ENCODE peak calls at places on chromosome 16, in four cellular contexts. K, B, W and S are unnamed samples.

GRCh38 chr16:74201561-74201960 is 95.1 kb upstream of the PSMD7 start:
- DNase-seq in K (no peak), B (no peak), W (no peak), S (no peak)

GRCh38 chr16:19994771-19995170 is 78.9 kb downstream of the GPR139 start:
- DNase-seq in K (no peak), B (no peak), W (no peak), S (no peak)

GRCh38 chr16:27407158-27407557 is 5.2 kb downstream of the IL21R start:
- DNase-seq in K (no peak), B (no peak), W (no peak), S (no peak)

GRCh38 chr16:48961546-48961945 is 320.1 kb downstream of the CBLN1 start:
- DNase-seq in K (no peak), B (no peak), W (no peak), S (no peak)

GRCh38 chr16:4028144-4028543 is 88.1 kb downstream of the ADCY9 start:
- DNase-seq in K (no peak), B (no peak), W (no peak), S (no peak)

GRCh38 chr16:56780646-56781045 is 50.7 kb downstream of the NUP93 start:
- DNase-seq in K (no peak), B (no peak), W (no peak), S (no peak)

GRCh38 chr16:47247691-47248090 is 103.9 kb upstream of the NETO2 start:
- DNase-seq in K (no peak), B (no peak), W (no peak), S (no peak)

GRCh38 chr16:67594256-67594915 is 32.1 kb downstream of the CTCF start:
- DNase-seq in K (no peak), B (no peak), W (no peak), S (no peak)

GRCh38 chr16:85986931-85987749 is 88.2 kb downstream of the IRF8 start:
- DNase-seq in K (no peak), B (peak), W (no peak), S (no peak)

GRCh38 chr16:62829615-62830014 is 793.4 kb upstream of the CDH8 start:
- DNase-seq in K (no peak), B (no peak), W (no peak), S (no peak)

GRCh38 chr16:96935-97381 is 18.9 kb downstream of the MPG start:
- DNase-seq in K (peak), B (peak), W (peak), S (peak)

GRCh38 chr16:3716831-3717234 is 491 bp downstream of the TRAP1 start:
- DNase-seq in K (peak), B (no peak), W (no peak), S (no peak)

GRCh38 chr16:28062261-28063046 is 1.1 kb downstream of the GSG1L start:
- DNase-seq in K (no peak), B (no peak), W (no peak), S (no peak)

GRCh38 chr16:51376080-51376479 is 225.0 kb upstream of the SALL1 start:
- DNase-seq in K (peak), B (no peak), W (no peak), S (no peak)

GRCh38 chr16:64589836-64590235 is 532.0 kb downstream of the CDH11 start:
- DNase-seq in K (no peak), B (no peak), W (no peak), S (peak)

GRCh38 chr16:47873434-47873833 is 282.4 kb downstream of the ABCC12 start:
- DNase-seq in K (no peak), B (peak), W (peak), S (no peak)

GRCh38 chr16:69542974-69543373 is 22.8 kb upstream of the NFAT5 start:
- DNase-seq in K (no peak), B (no peak), W (no peak), S (peak)

GRCh38 chr16:81315271-81316175 is 761 bp downstream of the GAN start:
- DNase-seq in K (peak), B (peak), W (peak), S (peak)

GRCh38 chr16:50282955-50283631 is 16.7 kb downstream of the ADCY7 start:
- DNase-seq in K (no peak), B (peak), W (no peak), S (no peak)

GRCh38 chr16:12242516-12242915 is 266.0 kb downstream of the SNX29 start:
- DNase-seq in K (no peak), B (no peak), W (no peak), S (no peak)
- H3K4me2 ChIP-seq in K (no peak), B (no peak), W (no peak), S (no peak)

DNA sequence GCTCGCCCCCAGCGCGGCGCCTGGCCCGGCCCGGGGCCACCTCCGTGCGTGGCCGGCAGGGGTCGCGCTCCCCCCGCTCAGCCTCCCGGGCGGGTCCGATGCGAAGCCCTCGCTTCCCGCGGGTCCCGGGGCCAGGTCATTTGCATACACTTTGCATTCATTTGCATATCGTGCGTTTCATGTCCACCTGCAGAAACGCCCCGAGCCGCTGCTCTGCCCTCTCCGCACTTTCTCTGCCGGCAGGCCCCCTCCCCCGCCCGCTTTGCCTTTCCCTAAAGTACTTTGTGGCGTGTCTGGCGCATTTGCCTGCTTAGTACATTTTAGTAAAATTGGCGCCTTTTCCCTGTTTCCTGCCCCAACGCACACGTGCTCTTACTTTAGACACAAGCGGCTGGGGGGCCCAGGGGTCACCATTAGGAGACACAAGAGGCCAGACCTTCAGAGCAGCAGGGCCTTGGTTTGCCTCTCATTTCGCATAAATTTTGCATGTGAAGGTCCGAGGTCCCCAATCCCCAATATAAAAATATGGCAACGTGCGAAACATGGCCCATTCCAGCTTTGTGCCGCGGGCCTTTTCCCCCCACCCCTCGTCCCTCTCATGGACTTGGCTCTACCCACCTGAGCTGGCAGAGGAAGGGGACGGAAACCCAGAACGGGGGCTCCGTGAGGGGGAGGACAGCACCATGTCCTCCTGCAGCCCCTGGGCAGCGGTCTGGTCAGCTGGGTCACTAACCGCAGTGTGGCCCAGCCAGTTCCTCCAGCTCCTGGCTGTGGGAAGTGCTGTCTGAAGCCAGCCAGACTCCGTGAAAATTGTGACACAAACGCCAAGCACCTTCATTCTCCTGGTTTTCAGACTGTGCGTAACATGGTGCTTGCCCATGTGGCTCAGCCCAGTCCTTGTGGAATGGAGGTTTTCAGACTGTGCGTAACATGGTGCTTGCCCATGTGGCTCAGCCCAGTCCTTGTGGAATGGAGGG is 34.8 kb downstream of the CBFA2T3 start:
- DNase-seq in K (peak), B (no peak), W (no peak), S (no peak)
- TF ChIP-seq MAZ in K (no peak), B (no peak), W (no peak), S (no peak)

GRCh38 chr16:87538160-87538559 is 45.3 kb upstream of the ZCCHC14 start:
- DNase-seq in K (no peak), B (no peak), W (no peak), S (peak)
- H3K4me2 ChIP-seq in K (no peak), B (peak), W (no peak), S (no peak)

GRCh38 chr16:87534751-87535150 is 41.9 kb upstream of the ZCCHC14 start:
- DNase-seq in K (no peak), B (no peak), W (no peak), S (no peak)
- TF ChIP-seq MAZ in K (no peak), B (no peak), W (no peak), S (no peak)